ENCODE peak calls at places on chromosomes 6 and 20, in seven cellular contexts. J is astrocyte of the spinal cord; U is mammary epithelial cell; Z is heart left ventricle; N is K562; Q is activated naive CD8-positive, alpha-beta T cell treated with anti-CD3 and anti-CD28 coated beads, Interleukin-2, amount 50 U/mL, for 24 hours; M is activated CD4-positive, alpha-beta T cell treated with anti-CD3 and anti-CD28 coated beads for 1 hour. K is an unnamed sample.

GRCh38 chr20:50283922-50284810 is 93.5 kb downstream of the CEBPB start:
- DNase-seq in J (peak), U (peak), Z (no peak), N (peak), Q (no peak), M (no peak), K (no peak)

GRCh38 chr6:30703011-30703410 is 12.2 kb upstream of the NRM start:
- DNase-seq in J (no peak), U (no peak), Z (no peak), N (no peak), Q (no peak), M (no peak), K (no peak)

GRCh38 chr6:135475292-135475886 is 22.2 kb downstream of the AHI1 start:
- DNase-seq in J (peak), U (no peak), Z (no peak), N (no peak), Q (no peak), M (no peak), K (no peak)

GRCh38 chr6:113944701-113945100 is 26.2 kb downstream of the HDAC2 start:
- DNase-seq in J (peak), U (peak), Z (no peak), N (no peak), Q (no peak), M (no peak), K (no peak)

GRCh38 chr6:16849280-16850210 is 88.3 kb upstream of the ATXN1 start:
- DNase-seq in J (peak), U (no peak), Z (no peak), N (no peak), Q (no peak), M (no peak), K (no peak)

GRCh38 chr6:147390909-147391536 is 117.5 kb upstream of the SAMD5 start:
- DNase-seq in J (peak), U (no peak), Z (no peak), N (no peak), Q (no peak), M (no peak), K (no peak)

GRCh38 chr6:134169881-134170486 is 117.6 kb upstream of the SLC2A12 start:
- DNase-seq in J (peak), U (peak), Z (peak), N (no peak), Q (no peak), M (no peak), K (no peak)

GRCh38 chr20:38152175-38153010 is 12.7 kb downstream of the TGM2 start:
- DNase-seq in J (peak), U (no peak), Z (peak), N (no peak), Q (peak), M (no peak), K (peak)

GRCh38 chr20:50151034-50151743 is 2.3 kb downstream of the PEDS1 start:
- DNase-seq in J (no peak), U (peak), Z (no peak), N (no peak), Q (no peak), M (no peak), K (no peak)

GRCh38 chr6:131914967-131915751 is 36.0 kb downstream of the CCN2 start:
- DNase-seq in J (peak), U (peak), Z (peak), N (peak), Q (peak), M (no peak), K (no peak)

GRCh38 chr6:100262086-100262485 is 202.6 kb downstream of the SIM1 start:
- DNase-seq in J (no peak), U (no peak), Z (no peak), N (no peak), Q (no peak), M (no peak), K (no peak)